ENCODE peak calls at places on chromosomes 6 and 20, in four cellular contexts. Z, M, S and C are unnamed samples.

GRCh38 chr6:46451343-46451742 is 39.9 kb downstream of the RCAN2 start:
- DNase-seq in Z (peak), M (no peak), S (no peak), C (no peak)

GRCh38 chr6:132005177-132005576 is 54.0 kb upstream of the CCN2 start:
- DNase-seq in Z (no peak), M (no peak), S (no peak), C (no peak)

GRCh38 chr20:63626424-63627128 is at the start of gene GMEB2:
- DNase-seq in S (peak), M (no peak), Z (no peak), C (peak)

GRCh38 chr20:57426831-57427230 is 35.6 kb downstream of the RBM38 start:
- DNase-seq in Z (no peak), M (no peak), S (no peak), C (no peak)

GRCh38 chr6:124026645-124027044 is 223.0 kb downstream of the NKAIN2 start:
- DNase-seq in M (no peak), Z (no peak), S (no peak), C (no peak)

GRCh38 chr20:50312682-50313187 is 122.1 kb downstream of the CEBPB start:
- DNase-seq in M (peak), Z (peak), S (peak), C (no peak)

GRCh38 chr6:157494132-157494705 is 113.2 kb downstream of the ZDHHC14 start:
- DNase-seq in S (no peak), M (no peak), Z (no peak), C (no peak)

GRCh38 chr6:14858808-14859207 is 387.1 kb upstream of the JARID2 start:
- DNase-seq in S (no peak), M (no peak), Z (no peak), C (no peak)

GRCh38 chr20:24963672-24964517 is 14.8 kb downstream of the CST7 start:
- DNase-seq in M (no peak), S (no peak), Z (no peak), C (no peak)

GRCh38 chr20:25508083-25508770 is 77.1 kb downstream of the NINL start:
- DNase-seq in Z (peak), S (no peak), M (peak), C (no peak)

GRCh38 chr20:33909331-33909921 is 84.3 kb upstream of the RALY start:
- DNase-seq in M (peak), Z (peak), S (no peak), C (no peak)

GRCh38 chr6:99349620-99350141 is at the start of gene FAXC:
- DNase-seq in M (no peak), S (peak), Z (peak), C (peak)

GRCh38 chr20:62370115-62370806 is 3.1 kb upstream of the LAMA5 start:
- DNase-seq in M (no peak), S (peak), Z (peak), C (no peak)